ENCODE peak calls at places on chromosome 17, in six cellular contexts. W is left cardiac atrium; S is activated CD8-positive, alpha-beta memory T cell treated with anti-CD3 and anti-CD28 coated beads, Interleukin-2, amount 10 ng/mL, durations not matched to agents 7 days and 5 days; U is stimulated activated naive CD8-positive, alpha-beta T cell treated with anti-CD3 and anti-CD28 coated beads, Interleukin-15, amount 100 ng/mL, for 72 hours; E is GM12878; X is aorta. Z is an unnamed sample.
A peak's percentile ranks its signal among the peaks of the same experiment; 100 is the strongest.

GRCh38 chr17:29376667-29377268 is 13.4 kb upstream of the TAOK1 start:
- ATAC-seq in U (no peak), X (no peak), E (no peak), S (no peak), W (peak; percentile 99), Z (no peak)

GRCh38 chr17:72462396-72462795 is 341.6 kb downstream of the SOX9 start:
- ATAC-seq in S (no peak), X (no peak), W (no peak), U (no peak), E (no peak), Z (no peak)

GRCh38 chr17:81322271-81323082 is 27.4 kb upstream of the SLC38A10 start:
- ATAC-seq in S (peak; percentile 80), X (no peak), W (no peak), E (peak; percentile 85), U (peak; percentile 78), Z (no peak)

GRCh38 chr17:75078097-75079022 is 9.4 kb upstream of the SLC16A5 start:
- ATAC-seq in X (peak; percentile 45), E (peak; percentile 72), U (peak; percentile 62), S (no peak), W (peak; percentile 26), Z (peak; percentile 68)

GRCh38 chr17:39001703-39002637 is 34.8 kb upstream of the FBXO47 start:
- ATAC-seq in X (peak; percentile 92), U (no peak), S (no peak), W (peak; percentile 96), E (no peak), Z (no peak)

GRCh38 chr17:1241904-1242303 is 28.3 kb upstream of the BHLHA9 start:
- ATAC-seq in S (no peak), E (no peak), U (no peak), X (no peak), W (peak; percentile 59), Z (no peak)

GRCh38 chr17:933168-934083 is 46.1 kb downstream of the NXN start:
- ATAC-seq in X (peak; percentile 53), E (no peak), W (peak; percentile 83), U (no peak), S (no peak), Z (no peak)

GRCh38 chr17:39225308-39225973 is at the start of gene STAC2:
- ATAC-seq in S (peak; percentile 32), W (peak; percentile 2), X (peak; percentile 2), E (no peak), U (peak; percentile 47), Z (peak; percentile 66)

GRCh38 chr17:53496356-53496755 is 326.4 kb upstream of the KIF2B start:
- ATAC-seq in E (no peak), X (no peak), W (no peak), S (no peak), U (no peak), Z (no peak)

GRCh38 chr17:35242158-35242804 is 591 bp upstream of the SLFN5 start:
- ATAC-seq in W (peak; percentile 53), X (peak; percentile 47), U (peak; percentile 68), E (peak; percentile 81), S (peak; percentile 66), Z (peak; percentile 71)

GRCh38 chr17:37065486-37066321 is 117.0 kb downstream of the AATF start:
- ATAC-seq in X (no peak), S (no peak), E (no peak), U (no peak), W (no peak), Z (no peak)

GRCh38 chr17:15411556-15412198 is 55.7 kb downstream of the CDRT4 start:
- ATAC-seq in S (no peak), E (no peak), X (peak; percentile 79), U (no peak), W (peak; percentile 59), Z (no peak)

GRCh38 chr17:80124351-80124981 is 22.5 kb downstream of the EIF4A3 start:
- ATAC-seq in U (no peak), X (no peak), S (no peak), W (no peak), E (peak; percentile 79), Z (no peak)

GRCh38 chr17:55314061-55314783 is 49.5 kb downstream of the HLF start:
- ATAC-seq in E (no peak), S (peak; percentile 28), U (peak; percentile 10), X (no peak), W (no peak), Z (no peak)

GRCh38 chr17:61878520-61878919 is 15.2 kb upstream of the BRIP1 start:
- ATAC-seq in W (no peak), E (no peak), S (no peak), X (no peak), U (no peak), Z (no peak)

GRCh38 chr17:39813631-39814030 is 50.5 kb downstream of the IKZF3 start:
- ATAC-seq in W (peak; percentile 24), S (peak; percentile 91), U (peak; percentile 95), X (no peak), E (no peak), Z (no peak)

GRCh38 chr17:72244942-72245341 is 124.1 kb downstream of the SOX9 start:
- ATAC-seq in X (no peak), U (no peak), E (no peak), W (no peak), S (no peak), Z (no peak)

GRCh38 chr17:546456-546855 is 168.2 kb downstream of the VPS53 start:
- ATAC-seq in W (no peak), X (no peak), S (no peak), E (no peak), U (no peak), Z (no peak)

GRCh38 chr17:78875331-78875730 is 27.7 kb downstream of the CEP295NL start:
- ATAC-seq in U (no peak), W (no peak), E (no peak), X (no peak), S (no peak), Z (no peak)

GRCh38 chr17:36942631-36943125 is 5.4 kb downstream of the LHX1 start:
- ATAC-seq in W (no peak), X (no peak), S (no peak), E (no peak), U (peak; percentile 37), Z (no peak)

GRCh38 chr17:17824780-17825614 is 11.8 kb downstream of the SREBF1 start:
- ATAC-seq in W (no peak), S (no peak), U (no peak), E (no peak), X (peak; percentile 37), Z (no peak)

GRCh38 chr17:66906321-66907278 is 57.9 kb upstream of the CACNG4 start:
- ATAC-seq in U (peak; percentile 70), W (peak; percentile 7), S (peak; percentile 47), E (peak; percentile 83), X (peak; percentile 69), Z (peak; percentile 48)

GRCh38 chr17:75402038-75402437 is 3.4 kb downstream of the GRB2 start:
- ATAC-seq in W (no peak), X (no peak), E (peak; percentile 8), S (no peak), U (peak; percentile 10), Z (no peak)

GRCh38 chr17:65457635-65458257 is 103.7 kb downstream of the AXIN2 start:
- ATAC-seq in E (no peak), U (no peak), X (no peak), S (no peak), W (no peak), Z (no peak)

GRCh38 chr17:38579934-38580333 is 25.8 kb downstream of the SRCIN1 start:
- ATAC-seq in S (no peak), X (no peak), U (peak; percentile 50), W (peak; percentile 51), E (peak; percentile 55), Z (no peak)

GRCh38 chr17:1123397-1124237 is 56.2 kb downstream of the ABR start:
- ATAC-seq in X (no peak), W (no peak), E (peak; percentile 10), S (no peak), U (no peak), Z (peak; percentile 17)

GRCh38 chr17:7479389-7480192 is at the start of gene ZBTB4:
- ATAC-seq in W (peak; percentile 9), U (peak; percentile 14), E (peak; percentile 17), S (peak; percentile 13), X (no peak), Z (peak; percentile 21)